ENCODE peak calls at places on chromosomes 11 and 22, in six cellular contexts. One of them, this sample, is unnamed.

GRCh38 chr11:133968300-133968699 is 11.5 kb upstream of the IGSF9B start:
- DNase-seq in Caki2: no peak
- DNase-seq in stomach: no peak
- DNase-seq in cardiac fibroblast: no peak
- DNase-seq in hypothalamus: no peak
- DNase-seq in activated CD4-positive, alpha-beta memory T cell treated with anti-CD3 and anti-CD28 coated beads for 36 hours: no peak
- DNase-seq in this sample: no peak

GRCh38 chr11:112174789-112175595 is at the start of gene BCO2:
- DNase-seq in Caki2: peak; percentile 87
- DNase-seq in stomach: peak; percentile 72
- DNase-seq in cardiac fibroblast: peak; percentile 86
- DNase-seq in hypothalamus: peak; percentile 29
- DNase-seq in activated CD4-positive, alpha-beta memory T cell treated with anti-CD3 and anti-CD28 coated beads for 36 hours: peak; percentile 60
- DNase-seq in this sample: peak; percentile 92

GRCh38 chr11:13883042-13883441 is 79.5 kb upstream of the SPON1 start:
- DNase-seq in Caki2: peak; percentile 69
- DNase-seq in stomach: no peak
- DNase-seq in cardiac fibroblast: no peak
- DNase-seq in hypothalamus: no peak
- DNase-seq in activated CD4-positive, alpha-beta memory T cell treated with anti-CD3 and anti-CD28 coated beads for 36 hours: peak; percentile 43
- DNase-seq in this sample: no peak

GRCh38 chr22:24128631-24129601 is 52.4 kb upstream of the SUSD2 start:
- DNase-seq in Caki2: no peak
- DNase-seq in stomach: no peak
- DNase-seq in cardiac fibroblast: no peak
- DNase-seq in hypothalamus: no peak
- DNase-seq in activated CD4-positive, alpha-beta memory T cell treated with anti-CD3 and anti-CD28 coated beads for 36 hours: no peak
- DNase-seq in this sample: no peak

GRCh38 chr22:39833610-39834009 is 60.0 kb downstream of the ENTHD1 start:
- DNase-seq in Caki2: no peak
- DNase-seq in stomach: no peak
- DNase-seq in cardiac fibroblast: no peak
- DNase-seq in hypothalamus: no peak
- DNase-seq in activated CD4-positive, alpha-beta memory T cell treated with anti-CD3 and anti-CD28 coated beads for 36 hours: no peak
- DNase-seq in this sample: no peak

GRCh38 chr11:129373489-129373953 is 2.1 kb upstream of the BARX2 start:
- DNase-seq in Caki2: no peak
- DNase-seq in stomach: no peak
- DNase-seq in cardiac fibroblast: peak; percentile 41
- DNase-seq in hypothalamus: no peak
- DNase-seq in activated CD4-positive, alpha-beta memory T cell treated with anti-CD3 and anti-CD28 coated beads for 36 hours: no peak
- DNase-seq in this sample: no peak

GRCh38 chr11:86923993-86924766 is 31.0 kb downstream of the FZD4 start:
- DNase-seq in Caki2: peak; percentile 89
- DNase-seq in stomach: no peak
- DNase-seq in cardiac fibroblast: no peak
- DNase-seq in hypothalamus: no peak
- DNase-seq in activated CD4-positive, alpha-beta memory T cell treated with anti-CD3 and anti-CD28 coated beads for 36 hours: no peak
- DNase-seq in this sample: no peak

GRCh38 chr11:32952421-32952820 is 59.8 kb downstream of the QSER1 start:
- DNase-seq in Caki2: no peak
- DNase-seq in stomach: no peak
- DNase-seq in cardiac fibroblast: no peak
- DNase-seq in hypothalamus: no peak
- DNase-seq in activated CD4-positive, alpha-beta memory T cell treated with anti-CD3 and anti-CD28 coated beads for 36 hours: no peak
- DNase-seq in this sample: no peak

GRCh38 chr11:89489930-89490329 is 1.2 kb downstream of the NOX4 start:
- DNase-seq in Caki2: no peak
- DNase-seq in stomach: no peak
- DNase-seq in cardiac fibroblast: peak; percentile 33
- DNase-seq in hypothalamus: no peak
- DNase-seq in activated CD4-positive, alpha-beta memory T cell treated with anti-CD3 and anti-CD28 coated beads for 36 hours: no peak
- DNase-seq in this sample: no peak

GRCh38 chr22:42461511-42461910 is 29.3 kb upstream of the NFAM1 start:
- DNase-seq in Caki2: no peak
- DNase-seq in stomach: no peak
- DNase-seq in cardiac fibroblast: no peak
- DNase-seq in hypothalamus: no peak
- DNase-seq in activated CD4-positive, alpha-beta memory T cell treated with anti-CD3 and anti-CD28 coated beads for 36 hours: no peak
- DNase-seq in this sample: no peak

GRCh38 chr11:86996953-86997570 is 40.7 kb upstream of the TMEM135 start:
- DNase-seq in Caki2: no peak
- DNase-seq in stomach: no peak
- DNase-seq in cardiac fibroblast: no peak
- DNase-seq in hypothalamus: no peak
- DNase-seq in activated CD4-positive, alpha-beta memory T cell treated with anti-CD3 and anti-CD28 coated beads for 36 hours: no peak
- DNase-seq in this sample: no peak

GRCh38 chr11:131365601-131366000 is 4.8 kb upstream of the NTM start:
- DNase-seq in Caki2: no peak
- DNase-seq in stomach: no peak
- DNase-seq in cardiac fibroblast: no peak
- DNase-seq in hypothalamus: no peak
- DNase-seq in activated CD4-positive, alpha-beta memory T cell treated with anti-CD3 and anti-CD28 coated beads for 36 hours: no peak
- DNase-seq in this sample: no peak

GRCh38 chr11:41612415-41612814 is 153.0 kb upstream of the LRRC4C start:
- DNase-seq in Caki2: no peak
- DNase-seq in stomach: no peak
- DNase-seq in cardiac fibroblast: peak; percentile 27
- DNase-seq in hypothalamus: no peak
- DNase-seq in activated CD4-positive, alpha-beta memory T cell treated with anti-CD3 and anti-CD28 coated beads for 36 hours: no peak
- DNase-seq in this sample: peak; percentile 8

GRCh38 chr22:22105364-22105763 is 122.8 kb upstream of the TOP3B start:
- DNase-seq in Caki2: no peak
- DNase-seq in stomach: no peak
- DNase-seq in cardiac fibroblast: no peak
- DNase-seq in hypothalamus: no peak
- DNase-seq in activated CD4-positive, alpha-beta memory T cell treated with anti-CD3 and anti-CD28 coated beads for 36 hours: no peak
- DNase-seq in this sample: no peak

GRCh38 chr22:16559056-16559955 is 33.3 kb downstream of the CCT8L2 start:
- DNase-seq in Caki2: no peak
- DNase-seq in stomach: no peak
- DNase-seq in cardiac fibroblast: no peak
- DNase-seq in hypothalamus: no peak
- DNase-seq in activated CD4-positive, alpha-beta memory T cell treated with anti-CD3 and anti-CD28 coated beads for 36 hours: no peak
- DNase-seq in this sample: no peak

GRCh38 chr22:36860821-36861659 is at the start of gene NCF4:
- DNase-seq in Caki2: no peak
- DNase-seq in stomach: peak; percentile 57
- DNase-seq in cardiac fibroblast: no peak
- DNase-seq in hypothalamus: no peak
- DNase-seq in activated CD4-positive, alpha-beta memory T cell treated with anti-CD3 and anti-CD28 coated beads for 36 hours: peak; percentile 76
- DNase-seq in this sample: peak; percentile 67

GRCh38 chr22:49889071-49889470 is 29.2 kb downstream of the ALG12 start:
- DNase-seq in Caki2: no peak
- DNase-seq in stomach: no peak
- DNase-seq in cardiac fibroblast: no peak
- DNase-seq in hypothalamus: no peak
- DNase-seq in activated CD4-positive, alpha-beta memory T cell treated with anti-CD3 and anti-CD28 coated beads for 36 hours: no peak
- DNase-seq in this sample: peak; percentile 60

GRCh38 chr22:19454156-19454555 is 6.6 kb upstream of the C22orf39 start:
- DNase-seq in Caki2: no peak
- DNase-seq in stomach: no peak
- DNase-seq in cardiac fibroblast: no peak
- DNase-seq in hypothalamus: no peak
- DNase-seq in activated CD4-positive, alpha-beta memory T cell treated with anti-CD3 and anti-CD28 coated beads for 36 hours: no peak
- DNase-seq in this sample: no peak

GRCh38 chr22:47784367-47784983 is 1022.0 kb downstream of the TBC1D22A start:
- DNase-seq in Caki2: no peak
- DNase-seq in stomach: no peak
- DNase-seq in cardiac fibroblast: no peak
- DNase-seq in hypothalamus: no peak
- DNase-seq in activated CD4-positive, alpha-beta memory T cell treated with anti-CD3 and anti-CD28 coated beads for 36 hours: no peak
- DNase-seq in this sample: no peak

GRCh38 chr11:116823031-116823843 is at the start of gene APOA4:
- DNase-seq in Caki2: no peak
- DNase-seq in stomach: no peak
- DNase-seq in cardiac fibroblast: no peak
- DNase-seq in hypothalamus: no peak
- DNase-seq in activated CD4-positive, alpha-beta memory T cell treated with anti-CD3 and anti-CD28 coated beads for 36 hours: no peak
- DNase-seq in this sample: no peak

GRCh38 chr22:35783943-35784614 is 66.4 kb downstream of the APOL5 start:
- DNase-seq in Caki2: peak; percentile 98
- DNase-seq in stomach: no peak
- DNase-seq in cardiac fibroblast: peak; percentile 29
- DNase-seq in hypothalamus: no peak
- DNase-seq in activated CD4-positive, alpha-beta memory T cell treated with anti-CD3 and anti-CD28 coated beads for 36 hours: no peak
- DNase-seq in this sample: no peak

This sample was measured in globus pallidus.